ENCODE peak calls at places on chromosomes 3 and 15, in four cellular contexts. One of them, this sample, is unnamed.

GRCh38 chr3:171974986-171975837 is 64.2 kb upstream of the FNDC3B start:
- DNase-seq in hepatocyte: no peak
- DNase-seq in HFF-Myc: no peak
- DNase-seq in fibroblast of pulmonary artery: peak; percentile 89
- DNase-seq in this sample: no peak

GRCh38 chr15:74394090-74394846 is 26.8 kb upstream of the CYP11A1 start:
- DNase-seq in hepatocyte: no peak
- DNase-seq in HFF-Myc: no peak
- DNase-seq in fibroblast of pulmonary artery: no peak
- DNase-seq in this sample: no peak

GRCh38 chr3:45927881-45928280 is 15.4 kb upstream of the CXCR6 start:
- DNase-seq in hepatocyte: no peak
- DNase-seq in HFF-Myc: no peak
- DNase-seq in fibroblast of pulmonary artery: no peak
- DNase-seq in this sample: no peak

GRCh38 chr3:135982922-135983581 is 17.5 kb downstream of the PPP2R3A start:
- DNase-seq in hepatocyte: no peak
- DNase-seq in HFF-Myc: no peak
- DNase-seq in fibroblast of pulmonary artery: no peak
- DNase-seq in this sample: peak; percentile 77

GRCh38 chr15:43465105-43465504 is 27.9 kb downstream of the TP53BP1 start:
- DNase-seq in hepatocyte: no peak
- DNase-seq in HFF-Myc: no peak
- DNase-seq in fibroblast of pulmonary artery: peak; percentile 85
- DNase-seq in this sample: peak; percentile 80

GRCh38 chr3:11477286-11477935 is 166.3 kb downstream of the VGLL4 start:
- DNase-seq in hepatocyte: peak; percentile 65
- DNase-seq in HFF-Myc: no peak
- DNase-seq in fibroblast of pulmonary artery: peak; percentile 89
- DNase-seq in this sample: peak; percentile 86

GRCh38 chr3:127136706-127137105 is 56.2 kb upstream of the PRR23E start:
- DNase-seq in hepatocyte: no peak
- DNase-seq in HFF-Myc: no peak
- DNase-seq in fibroblast of pulmonary artery: no peak
- DNase-seq in this sample: no peak

GRCh38 chr3:197523551-197523950 is 32.2 kb downstream of the BDH1 start:
- DNase-seq in hepatocyte: no peak
- DNase-seq in HFF-Myc: no peak
- DNase-seq in fibroblast of pulmonary artery: no peak
- DNase-seq in this sample: no peak

GRCh38 chr15:48345516-48345915 is 14.3 kb downstream of the DUT start:
- DNase-seq in hepatocyte: no peak
- DNase-seq in HFF-Myc: no peak
- DNase-seq in fibroblast of pulmonary artery: no peak
- DNase-seq in this sample: no peak

GRCh38 chr3:136818851-136819783 is at the start of gene SLC35G2:
- DNase-seq in hepatocyte: peak; percentile 48
- DNase-seq in HFF-Myc: no peak
- DNase-seq in fibroblast of pulmonary artery: peak; percentile 78
- DNase-seq in this sample: peak; percentile 78

GRCh38 chr3:97647441-97647840 is 117.1 kb upstream of the ARL6 start:
- DNase-seq in hepatocyte: no peak
- DNase-seq in HFF-Myc: no peak
- DNase-seq in fibroblast of pulmonary artery: no peak
- DNase-seq in this sample: no peak

GRCh38 chr15:83068054-83068453 is 1.0 kb upstream of the BTBD1 start:
- DNase-seq in hepatocyte: no peak
- DNase-seq in HFF-Myc: no peak
- DNase-seq in fibroblast of pulmonary artery: no peak
- DNase-seq in this sample: no peak

GRCh38 chr3:99396651-99397050 is 241.7 kb upstream of the COL8A1 start:
- DNase-seq in hepatocyte: no peak
- DNase-seq in HFF-Myc: no peak
- DNase-seq in fibroblast of pulmonary artery: no peak
- DNase-seq in this sample: no peak

GRCh38 chr15:39253552-39253951 is 327.3 kb upstream of the THBS1 start:
- DNase-seq in hepatocyte: no peak
- DNase-seq in HFF-Myc: no peak
- DNase-seq in fibroblast of pulmonary artery: no peak
- DNase-seq in this sample: no peak

GRCh38 chr15:33309602-33310276 is 1.0 kb upstream of the RYR3 start:
- DNase-seq in hepatocyte: no peak
- DNase-seq in HFF-Myc: no peak
- DNase-seq in fibroblast of pulmonary artery: peak; percentile 3
- DNase-seq in this sample: peak; percentile 54

GRCh38 chr3:67033091-67033490 is 35.0 kb downstream of the KBTBD8 start:
- DNase-seq in hepatocyte: no peak
- DNase-seq in HFF-Myc: no peak
- DNase-seq in fibroblast of pulmonary artery: no peak
- DNase-seq in this sample: no peak

GRCh38 chr3:155270485-155271342 is 22.8 kb downstream of the STRIT1 start:
- DNase-seq in hepatocyte: no peak
- DNase-seq in HFF-Myc: no peak
- DNase-seq in fibroblast of pulmonary artery: peak; percentile 10
- DNase-seq in this sample: peak; percentile 53

GRCh38 chr3:47421741-47422649 is 41.2 kb downstream of the PTPN23 start:
- DNase-seq in hepatocyte: no peak
- DNase-seq in HFF-Myc: no peak
- DNase-seq in fibroblast of pulmonary artery: peak; percentile 23
- DNase-seq in this sample: peak; percentile 46

GRCh38 chr15:65653341-65653740 is 31.6 kb downstream of the SLC24A1 start:
- DNase-seq in hepatocyte: no peak
- DNase-seq in HFF-Myc: no peak
- DNase-seq in fibroblast of pulmonary artery: peak; percentile 35
- DNase-seq in this sample: peak; percentile 54

GRCh38 chr15:73686781-73687256 is 2.6 kb downstream of the CD276 start:
- DNase-seq in hepatocyte: peak; percentile 65
- DNase-seq in HFF-Myc: no peak
- DNase-seq in fibroblast of pulmonary artery: peak; percentile 93
- DNase-seq in this sample: peak; percentile 65

GRCh38 chr3:105598047-105598796 is 231.5 kb downstream of the ALCAM start:
- DNase-seq in hepatocyte: peak; percentile 19
- DNase-seq in HFF-Myc: peak; percentile 70
- DNase-seq in fibroblast of pulmonary artery: peak; percentile 96
- DNase-seq in this sample: peak; percentile 91

GRCh38 chr3:183082355-183082915 is 16.9 kb downstream of the MCCC1 start:
- DNase-seq in hepatocyte: no peak
- DNase-seq in HFF-Myc: no peak
- DNase-seq in fibroblast of pulmonary artery: no peak
- DNase-seq in this sample: no peak

GRCh38 chr3:14290631-14291385 is 111.6 kb upstream of the SLC6A6 start:
- DNase-seq in hepatocyte: peak; percentile 69
- DNase-seq in HFF-Myc: no peak
- DNase-seq in fibroblast of pulmonary artery: no peak
- DNase-seq in this sample: no peak

GRCh38 chr3:122255757-122256439 is 69.2 kb upstream of the CSTA start:
- DNase-seq in hepatocyte: no peak
- DNase-seq in HFF-Myc: no peak
- DNase-seq in fibroblast of pulmonary artery: no peak
- DNase-seq in this sample: no peak

GRCh38 chr15:100311099-100311751 is 30.6 kb downstream of the ADAMTS17 start:
- DNase-seq in hepatocyte: no peak
- DNase-seq in HFF-Myc: no peak
- DNase-seq in fibroblast of pulmonary artery: no peak
- DNase-seq in this sample: no peak

GRCh38 chr3:23594897-23595670 is 210.7 kb upstream of the UBE2E1 start:
- DNase-seq in hepatocyte: no peak
- DNase-seq in HFF-Myc: no peak
- DNase-seq in fibroblast of pulmonary artery: peak; percentile 42
- DNase-seq in this sample: no peak

GRCh38 chr3:58666683-58667082 is at the start of gene FAM3D:
- DNase-seq in hepatocyte: peak; percentile 31
- DNase-seq in HFF-Myc: no peak
- DNase-seq in fibroblast of pulmonary artery: peak; percentile 8
- DNase-seq in this sample: peak; percentile 36

GRCh38 chr3:31634485-31634884 is 101.8 kb downstream of the STT3B start:
- DNase-seq in hepatocyte: no peak
- DNase-seq in HFF-Myc: peak; percentile 76
- DNase-seq in fibroblast of pulmonary artery: peak; percentile 4
- DNase-seq in this sample: peak; percentile 59

GRCh38 chr3:54342676-54343075 is 220.3 kb downstream of the CACNA2D3 start:
- DNase-seq in hepatocyte: no peak
- DNase-seq in HFF-Myc: no peak
- DNase-seq in fibroblast of pulmonary artery: no peak
- DNase-seq in this sample: no peak

GRCh38 chr3:117486709-117487394 is 777.3 kb downstream of the TUSC7 start:
- DNase-seq in hepatocyte: no peak
- DNase-seq in HFF-Myc: no peak
- DNase-seq in fibroblast of pulmonary artery: no peak
- DNase-seq in this sample: no peak

GRCh38 chr3:78879516-78879860 is 888.3 kb downstream of the ROBO1 start:
- DNase-seq in hepatocyte: no peak
- DNase-seq in HFF-Myc: no peak
- DNase-seq in fibroblast of pulmonary artery: no peak
- DNase-seq in this sample: no peak

GRCh38 chr3:46856576-46857471 is 6.4 kb downstream of the MYL3 start:
- DNase-seq in hepatocyte: no peak
- DNase-seq in HFF-Myc: no peak
- DNase-seq in fibroblast of pulmonary artery: no peak
- DNase-seq in this sample: no peak

GRCh38 chr3:13021141-13021933 is 51.9 kb downstream of the IQSEC1 start:
- DNase-seq in hepatocyte: no peak
- DNase-seq in HFF-Myc: no peak
- DNase-seq in fibroblast of pulmonary artery: no peak
- DNase-seq in this sample: no peak
- H3K4me3 ChIP-seq in hepatocyte: no peak overlapping the region
- H3K4me3 ChIP-seq in HFF-Myc: no peak overlapping the region
- H3K4me3 ChIP-seq in fibroblast of pulmonary artery: no peak overlapping the region
- H3K4me3 ChIP-seq in this sample: no peak overlapping the region

DNA sequence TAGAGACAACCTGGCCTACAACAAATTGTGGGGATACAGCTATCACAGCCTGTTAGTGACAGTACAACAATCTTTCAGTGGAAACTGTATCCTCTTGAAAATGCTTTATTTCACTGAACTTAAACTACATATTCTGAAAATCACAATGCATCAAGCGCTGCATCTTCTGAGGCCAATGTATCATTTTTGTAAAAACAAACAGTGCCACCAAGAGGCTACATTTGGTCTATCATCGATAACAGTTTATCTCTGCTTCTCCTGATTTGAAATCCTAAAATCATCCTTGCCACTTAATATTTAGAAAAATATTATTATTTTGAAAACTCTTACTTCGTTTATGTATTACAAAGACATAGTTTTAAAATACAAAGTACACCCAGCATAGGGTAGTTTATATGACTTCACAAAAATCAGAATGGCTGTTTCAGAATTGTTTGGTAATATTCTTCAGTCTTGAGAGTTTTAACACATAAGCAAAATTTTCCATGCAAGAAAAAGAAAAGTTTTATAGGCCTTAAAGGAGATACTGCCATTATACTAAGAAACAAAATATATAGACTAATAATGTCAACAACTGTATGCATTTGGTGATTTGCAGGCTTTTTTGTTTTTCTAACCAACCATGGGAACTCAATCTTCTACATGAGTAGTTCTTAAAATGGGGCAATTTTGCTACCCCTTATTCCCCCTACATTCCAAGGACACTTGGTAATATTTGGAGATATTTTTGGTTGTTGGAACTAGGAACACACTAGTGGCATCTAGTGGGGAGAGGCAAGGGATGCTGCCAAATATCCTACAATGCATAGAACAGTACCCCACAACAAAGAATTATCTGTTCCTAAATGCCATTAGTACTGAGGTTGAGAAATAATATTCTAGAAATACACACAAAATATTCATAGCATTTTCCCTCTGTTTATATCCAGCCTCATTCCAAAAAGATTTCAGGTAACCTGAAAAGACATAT is 42.3 kb downstream of the WDR72 start:
- DNase-seq in hepatocyte: peak; percentile 13
- DNase-seq in HFF-Myc: no peak
- DNase-seq in fibroblast of pulmonary artery: peak; percentile 0
- DNase-seq in this sample: peak; percentile 17
- TF ChIP-seq CTCF in hepatocyte: peak; percentile 55
- TF ChIP-seq CTCF in HFF-Myc: no peak
- TF ChIP-seq CTCF in fibroblast of pulmonary artery: peak; percentile 6
- TF ChIP-seq CTCF in this sample: peak; percentile 44

GRCh38 chr3:114454592-114455251 is 160.9 kb downstream of the TIGIT start:
- DNase-seq in hepatocyte: no peak
- DNase-seq in HFF-Myc: no peak
- DNase-seq in fibroblast of pulmonary artery: peak; percentile 28
- DNase-seq in this sample: no peak

GRCh38 chr3:114451561-114452018 is 157.8 kb downstream of the TIGIT start:
- DNase-seq in hepatocyte: no peak
- DNase-seq in HFF-Myc: no peak
- DNase-seq in fibroblast of pulmonary artery: peak; percentile 39
- DNase-seq in this sample: no peak

GRCh38 chr3:114452176-114452744 is 158.4 kb downstream of the TIGIT start:
- DNase-seq in hepatocyte: no peak
- DNase-seq in HFF-Myc: no peak
- DNase-seq in fibroblast of pulmonary artery: no peak
- DNase-seq in this sample: no peak

GRCh38 chr3:114455432-114455831 is 161.6 kb downstream of the TIGIT start:
- DNase-seq in hepatocyte: no peak
- DNase-seq in HFF-Myc: no peak
- DNase-seq in fibroblast of pulmonary artery: no peak
- DNase-seq in this sample: no peak

GRCh38 chr3:114453296-114453888 is 159.6 kb downstream of the TIGIT start:
- DNase-seq in hepatocyte: no peak
- DNase-seq in HFF-Myc: no peak
- DNase-seq in fibroblast of pulmonary artery: no peak
- DNase-seq in this sample: no peak
- H3K4me3 ChIP-seq in hepatocyte: no peak overlapping the region
- H3K4me3 ChIP-seq in HFF-Myc: no peak overlapping the region
- H3K4me3 ChIP-seq in fibroblast of pulmonary artery: no peak overlapping the region
- H3K4me3 ChIP-seq in this sample: no peak overlapping the region

GRCh38 chr3:177553012-177553411 is 355.7 kb upstream of the TBL1XR1 start:
- DNase-seq in hepatocyte: no peak
- DNase-seq in HFF-Myc: no peak
- DNase-seq in fibroblast of pulmonary artery: no peak
- DNase-seq in this sample: no peak

GRCh38 chr3:177552051-177552450 is 354.8 kb upstream of the TBL1XR1 start:
- DNase-seq in hepatocyte: no peak
- DNase-seq in HFF-Myc: no peak
- DNase-seq in fibroblast of pulmonary artery: no peak
- DNase-seq in this sample: no peak

GRCh38 chr3:177550667-177551066 is 353.4 kb upstream of the TBL1XR1 start:
- DNase-seq in hepatocyte: no peak
- DNase-seq in HFF-Myc: no peak
- DNase-seq in fibroblast of pulmonary artery: no peak
- DNase-seq in this sample: no peak

GRCh38 chr3:177553586-177553985 is 356.3 kb upstream of the TBL1XR1 start:
- DNase-seq in hepatocyte: no peak
- DNase-seq in HFF-Myc: no peak
- DNase-seq in fibroblast of pulmonary artery: no peak
- DNase-seq in this sample: no peak

DNA sequence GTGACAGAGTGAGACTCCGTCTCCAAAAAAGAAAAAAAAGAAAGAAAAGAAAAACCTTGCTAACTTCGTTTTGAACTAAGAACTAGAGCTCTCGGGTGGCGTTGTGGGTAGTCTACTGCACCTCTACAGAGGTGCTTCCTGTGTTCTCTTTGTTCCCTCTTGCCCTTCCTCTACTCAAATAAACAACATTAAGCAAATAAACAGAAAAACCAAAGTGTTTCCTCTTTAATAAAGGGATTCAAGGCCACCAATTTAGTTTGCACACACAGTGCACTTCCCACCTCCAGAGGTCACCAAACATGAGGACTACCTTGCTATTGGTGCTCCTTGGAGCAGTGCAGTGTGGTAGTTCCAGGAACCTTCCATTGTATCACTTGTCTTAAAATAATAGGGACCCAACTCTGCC is 354.2 kb upstream of the TBL1XR1 start:
- DNase-seq in hepatocyte: no peak
- DNase-seq in HFF-Myc: no peak
- DNase-seq in fibroblast of pulmonary artery: no peak
- DNase-seq in this sample: no peak
- TF ChIP-seq CTCF in hepatocyte: no peak
- TF ChIP-seq CTCF in HFF-Myc: no peak
- TF ChIP-seq CTCF in fibroblast of pulmonary artery: no peak
- TF ChIP-seq CTCF in this sample: no peak

This sample was measured in epithelial cell of esophagus.